ENCODE peak calls at places on chromosomes 16 and 17, in nine cellular contexts. One of them, this sample, is unnamed.

GRCh38 chr17:56821847-56822534 is 11.7 kb downstream of the C17orf67 start:
- DNase-seq in SK-N-SH: no peak
- DNase-seq in hepatocyte: no peak
- DNase-seq in MM.1S: no peak
- DNase-seq in GM23248: no peak
- DNase-seq in neural progenitor cell: no peak
- DNase-seq in GM23338: no peak
- DNase-seq in HCT116: no peak
- DNase-seq in PC-3: no peak
- DNase-seq in this sample: no peak

GRCh38 chr17:58336456-58337094 is 8.0 kb upstream of the TSPOAP1 start:
- DNase-seq in SK-N-SH: peak
- DNase-seq in hepatocyte: no peak
- DNase-seq in MM.1S: peak
- DNase-seq in GM23248: peak
- DNase-seq in neural progenitor cell: no peak
- DNase-seq in GM23338: no peak
- DNase-seq in HCT116: no peak
- DNase-seq in PC-3: no peak
- DNase-seq in this sample: peak

GRCh38 chr16:4426021-4426684 is 485 bp downstream of the DNAJA3 start:
- DNase-seq in SK-N-SH: peak
- DNase-seq in hepatocyte: peak
- DNase-seq in MM.1S: peak
- DNase-seq in GM23248: peak
- DNase-seq in neural progenitor cell: no peak
- DNase-seq in GM23338: peak
- DNase-seq in HCT116: no peak
- DNase-seq in PC-3: no peak
- DNase-seq in this sample: peak

GRCh38 chr17:81397314-81398169 is 2.3 kb downstream of the BAHCC1 start:
- DNase-seq in SK-N-SH: peak
- DNase-seq in hepatocyte: peak
- DNase-seq in MM.1S: no peak
- DNase-seq in GM23248: peak
- DNase-seq in neural progenitor cell: peak
- DNase-seq in GM23338: peak
- DNase-seq in HCT116: no peak
- DNase-seq in PC-3: peak
- DNase-seq in this sample: no peak

GRCh38 chr17:64992325-64992802 is 64.2 kb downstream of the GNA13 start:
- DNase-seq in SK-N-SH: no peak
- DNase-seq in hepatocyte: no peak
- DNase-seq in MM.1S: no peak
- DNase-seq in GM23248: peak
- DNase-seq in neural progenitor cell: no peak
- DNase-seq in GM23338: no peak
- DNase-seq in HCT116: peak
- DNase-seq in PC-3: peak
- DNase-seq in this sample: no peak

GRCh38 chr17:49995055-49995738 is at the start of gene DLX3:
- DNase-seq in SK-N-SH: peak
- DNase-seq in hepatocyte: peak
- DNase-seq in MM.1S: no peak
- DNase-seq in GM23248: peak
- DNase-seq in neural progenitor cell: peak
- DNase-seq in GM23338: peak
- DNase-seq in HCT116: no peak
- DNase-seq in PC-3: peak
- DNase-seq in this sample: no peak

GRCh38 chr17:17167986-17168385 is 38.1 kb downstream of the PLD6 start:
- DNase-seq in SK-N-SH: no peak
- DNase-seq in hepatocyte: no peak
- DNase-seq in MM.1S: no peak
- DNase-seq in GM23248: no peak
- DNase-seq in neural progenitor cell: no peak
- DNase-seq in GM23338: no peak
- DNase-seq in HCT116: no peak
- DNase-seq in PC-3: no peak
- DNase-seq in this sample: no peak

GRCh38 chr17:17385502-17385901 is 82.3 kb downstream of the NT5M start:
- DNase-seq in SK-N-SH: peak
- DNase-seq in hepatocyte: no peak
- DNase-seq in MM.1S: no peak
- DNase-seq in GM23248: no peak
- DNase-seq in neural progenitor cell: peak
- DNase-seq in GM23338: no peak
- DNase-seq in HCT116: no peak
- DNase-seq in PC-3: no peak
- DNase-seq in this sample: no peak

GRCh38 chr17:78883090-78883532 is 19.9 kb downstream of the CEP295NL start:
- DNase-seq in SK-N-SH: peak
- DNase-seq in hepatocyte: peak
- DNase-seq in MM.1S: no peak
- DNase-seq in GM23248: peak
- DNase-seq in neural progenitor cell: no peak
- DNase-seq in GM23338: no peak
- DNase-seq in HCT116: peak
- DNase-seq in PC-3: peak
- DNase-seq in this sample: no peak

GRCh38 chr17:82101301-82101715 is 3.3 kb upstream of the FASN start:
- DNase-seq in SK-N-SH: peak
- DNase-seq in hepatocyte: no peak
- DNase-seq in MM.1S: no peak
- DNase-seq in GM23248: no peak
- DNase-seq in neural progenitor cell: no peak
- DNase-seq in GM23338: no peak
- DNase-seq in HCT116: no peak
- DNase-seq in PC-3: no peak
- DNase-seq in this sample: peak

GRCh38 chr16:4293822-4294457 is 21.1 kb upstream of the TFAP4 start:
- DNase-seq in SK-N-SH: peak
- DNase-seq in hepatocyte: peak
- DNase-seq in MM.1S: no peak
- DNase-seq in GM23248: peak
- DNase-seq in neural progenitor cell: peak
- DNase-seq in GM23338: peak
- DNase-seq in HCT116: no peak
- DNase-seq in PC-3: peak
- DNase-seq in this sample: no peak

GRCh38 chr16:85750827-85751641 is at the start of gene C16orf74:
- DNase-seq in SK-N-SH: peak
- DNase-seq in hepatocyte: peak
- DNase-seq in MM.1S: peak
- DNase-seq in GM23248: peak
- DNase-seq in neural progenitor cell: peak
- DNase-seq in GM23338: peak
- DNase-seq in HCT116: no peak
- DNase-seq in PC-3: peak
- DNase-seq in this sample: peak

GRCh38 chr16:57341441-57342303 is 16.9 kb upstream of the CCL22 start:
- DNase-seq in SK-N-SH: peak
- DNase-seq in hepatocyte: peak
- DNase-seq in MM.1S: no peak
- DNase-seq in GM23248: peak
- DNase-seq in neural progenitor cell: no peak
- DNase-seq in GM23338: no peak
- DNase-seq in HCT116: no peak
- DNase-seq in PC-3: peak
- DNase-seq in this sample: no peak

GRCh38 chr16:2924901-2925820 is 13.4 kb downstream of the FLYWCH1 start:
- DNase-seq in SK-N-SH: peak
- DNase-seq in hepatocyte: no peak
- DNase-seq in MM.1S: no peak
- DNase-seq in GM23248: no peak
- DNase-seq in neural progenitor cell: peak
- DNase-seq in GM23338: peak
- DNase-seq in HCT116: no peak
- DNase-seq in PC-3: peak
- DNase-seq in this sample: no peak

GRCh38 chr17:4861052-4861451 is 27.9 kb downstream of the MINK1 start:
- DNase-seq in SK-N-SH: no peak
- DNase-seq in hepatocyte: no peak
- DNase-seq in MM.1S: no peak
- DNase-seq in GM23248: no peak
- DNase-seq in neural progenitor cell: no peak
- DNase-seq in GM23338: no peak
- DNase-seq in HCT116: no peak
- DNase-seq in PC-3: no peak
- DNase-seq in this sample: no peak

GRCh38 chr16:85105475-85105874 is 6.8 kb downstream of the CIBAR2 start:
- DNase-seq in SK-N-SH: no peak
- DNase-seq in hepatocyte: no peak
- DNase-seq in MM.1S: no peak
- DNase-seq in GM23248: no peak
- DNase-seq in neural progenitor cell: no peak
- DNase-seq in GM23338: no peak
- DNase-seq in HCT116: no peak
- DNase-seq in PC-3: no peak
- DNase-seq in this sample: peak

GRCh38 chr16:85448557-85449194 is 164.4 kb upstream of the GSE1 start:
- DNase-seq in SK-N-SH: peak
- DNase-seq in hepatocyte: peak
- DNase-seq in MM.1S: peak
- DNase-seq in GM23248: no peak
- DNase-seq in neural progenitor cell: no peak
- DNase-seq in GM23338: no peak
- DNase-seq in HCT116: no peak
- DNase-seq in PC-3: no peak
- DNase-seq in this sample: peak

GRCh38 chr16:64780445-64780844 is 341.4 kb downstream of the CDH11 start:
- DNase-seq in SK-N-SH: no peak
- DNase-seq in hepatocyte: no peak
- DNase-seq in MM.1S: no peak
- DNase-seq in GM23248: no peak
- DNase-seq in neural progenitor cell: no peak
- DNase-seq in GM23338: no peak
- DNase-seq in HCT116: no peak
- DNase-seq in PC-3: no peak
- DNase-seq in this sample: no peak
- TF ChIP-seq EZH2phosphoT487 in SK-N-SH: no peak
- TF ChIP-seq EZH2phosphoT487 in hepatocyte: no peak
- TF ChIP-seq EZH2phosphoT487 in MM.1S: no peak
- TF ChIP-seq EZH2phosphoT487 in GM23248: no peak
- TF ChIP-seq EZH2phosphoT487 in neural progenitor cell: no peak
- TF ChIP-seq EZH2phosphoT487 in GM23338: no peak
- TF ChIP-seq EZH2phosphoT487 in HCT116: no peak
- TF ChIP-seq EZH2phosphoT487 in PC-3: no peak
- TF ChIP-seq EZH2phosphoT487 in this sample: no peak

DNA sequence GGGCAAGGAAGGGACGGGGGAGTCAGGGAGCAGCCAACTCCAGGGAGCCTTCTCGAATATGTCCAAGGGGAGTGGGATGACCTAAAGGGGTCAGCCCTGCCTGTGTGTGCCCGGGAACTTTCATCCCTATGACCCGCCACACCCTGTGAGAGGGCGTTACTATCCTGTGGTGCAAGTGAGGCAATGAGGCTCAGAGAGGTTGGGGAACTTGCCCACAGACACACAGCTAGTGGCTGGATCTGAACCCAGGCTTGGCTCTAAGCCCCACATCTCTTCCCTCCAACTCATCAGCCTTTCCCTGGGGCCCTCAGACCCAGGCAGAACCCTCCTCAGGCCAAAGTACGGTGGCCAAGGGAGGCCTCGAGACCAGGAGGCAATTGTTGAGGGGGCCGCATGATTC is 23.2 kb downstream of the JUP start:
- DNase-seq in SK-N-SH: no peak
- DNase-seq in hepatocyte: no peak
- DNase-seq in MM.1S: no peak
- DNase-seq in GM23248: no peak
- DNase-seq in neural progenitor cell: no peak
- DNase-seq in GM23338: no peak
- DNase-seq in HCT116: no peak
- DNase-seq in PC-3: no peak
- DNase-seq in this sample: no peak
- TF ChIP-seq EZH2phosphoT487 in SK-N-SH: no peak
- TF ChIP-seq EZH2phosphoT487 in hepatocyte: no peak
- TF ChIP-seq EZH2phosphoT487 in MM.1S: no peak
- TF ChIP-seq EZH2phosphoT487 in GM23248: no peak
- TF ChIP-seq EZH2phosphoT487 in neural progenitor cell: no peak
- TF ChIP-seq EZH2phosphoT487 in GM23338: no peak
- TF ChIP-seq EZH2phosphoT487 in HCT116: no peak
- TF ChIP-seq EZH2phosphoT487 in PC-3: no peak
- TF ChIP-seq EZH2phosphoT487 in this sample: no peak

GRCh38 chr16:22915003-22915402 is 101.0 kb downstream of the HS3ST2 start:
- DNase-seq in SK-N-SH: no peak
- DNase-seq in hepatocyte: no peak
- DNase-seq in MM.1S: no peak
- DNase-seq in GM23248: no peak
- DNase-seq in neural progenitor cell: no peak
- DNase-seq in GM23338: no peak
- DNase-seq in HCT116: no peak
- DNase-seq in PC-3: no peak
- DNase-seq in this sample: no peak

DNA sequence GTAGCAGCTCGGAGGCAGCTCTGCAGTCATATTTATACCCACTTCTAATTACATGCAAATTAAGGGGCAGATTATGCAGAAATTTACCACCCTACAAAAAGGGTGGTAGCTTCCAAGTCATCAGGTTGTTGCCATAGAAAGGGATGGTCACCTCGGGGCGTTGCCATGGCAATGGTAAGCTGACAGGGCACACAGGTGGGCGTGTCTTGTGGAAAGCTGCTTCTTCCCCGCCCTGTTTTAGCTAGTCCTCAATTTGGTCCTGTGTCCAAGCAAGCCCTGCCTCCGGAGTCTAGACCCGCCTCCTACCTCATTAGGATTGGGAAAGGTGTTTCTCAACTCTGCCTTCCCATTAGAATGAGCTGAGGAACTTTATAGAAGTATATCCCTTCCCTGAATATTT is 98.7 kb downstream of the HS3ST2 start:
- DNase-seq in SK-N-SH: no peak
- DNase-seq in hepatocyte: no peak
- DNase-seq in MM.1S: no peak
- DNase-seq in GM23248: no peak
- DNase-seq in neural progenitor cell: peak
- DNase-seq in GM23338: peak
- DNase-seq in HCT116: no peak
- DNase-seq in PC-3: no peak
- DNase-seq in this sample: no peak
- TF ChIP-seq EZH2phosphoT487 in SK-N-SH: no peak
- TF ChIP-seq EZH2phosphoT487 in hepatocyte: no peak
- TF ChIP-seq EZH2phosphoT487 in MM.1S: no peak
- TF ChIP-seq EZH2phosphoT487 in GM23248: no peak
- TF ChIP-seq EZH2phosphoT487 in neural progenitor cell: no peak
- TF ChIP-seq EZH2phosphoT487 in GM23338: no peak
- TF ChIP-seq EZH2phosphoT487 in HCT116: no peak
- TF ChIP-seq EZH2phosphoT487 in PC-3: no peak
- TF ChIP-seq EZH2phosphoT487 in this sample: no peak

DNA sequence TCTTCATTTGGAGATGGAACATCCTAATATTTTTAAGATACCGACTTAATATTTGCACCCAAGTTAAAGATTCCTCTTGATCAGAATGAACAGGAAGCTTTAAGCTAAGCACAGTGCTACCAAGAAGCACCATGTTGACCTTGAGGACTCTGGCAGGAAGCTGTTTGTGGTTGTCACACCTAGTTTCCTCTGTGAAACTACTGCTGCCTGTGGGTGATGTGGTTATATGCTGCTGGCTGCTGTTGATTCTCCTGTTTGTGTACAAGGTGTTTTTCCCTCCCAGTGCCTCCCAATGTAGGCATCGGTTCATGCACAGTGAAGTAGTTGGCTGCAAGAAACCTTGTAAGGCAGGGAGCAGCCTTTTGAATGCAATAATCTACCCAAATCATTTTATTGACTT is 23.4 kb downstream of the RBL2 start:
- DNase-seq in SK-N-SH: no peak
- DNase-seq in hepatocyte: no peak
- DNase-seq in MM.1S: peak
- DNase-seq in GM23248: no peak
- DNase-seq in neural progenitor cell: no peak
- DNase-seq in GM23338: no peak
- DNase-seq in HCT116: no peak
- DNase-seq in PC-3: no peak
- DNase-seq in this sample: peak
- TF ChIP-seq EZH2phosphoT487 in SK-N-SH: no peak
- TF ChIP-seq EZH2phosphoT487 in hepatocyte: no peak
- TF ChIP-seq EZH2phosphoT487 in MM.1S: no peak
- TF ChIP-seq EZH2phosphoT487 in GM23248: no peak
- TF ChIP-seq EZH2phosphoT487 in neural progenitor cell: no peak
- TF ChIP-seq EZH2phosphoT487 in GM23338: no peak
- TF ChIP-seq EZH2phosphoT487 in HCT116: no peak
- TF ChIP-seq EZH2phosphoT487 in PC-3: no peak
- TF ChIP-seq EZH2phosphoT487 in this sample: no peak

This sample was measured in OCI-LY7.